ENCODE peak calls at places on chromosomes 13 and 19, in five cellular contexts. One of them, this sample, is unnamed.
A peak's percentile ranks its signal among the peaks of the same experiment; 100 is the strongest.

GRCh38 chr19:46413262-46414031 is at the start of gene CCDC8:
- DNase-seq in left ventricle myocardium inferior: peak; percentile 89
- DNase-seq in IMR-90: peak; percentile 92
- DNase-seq in breast epithelium: peak; percentile 90
- DNase-seq in tibial nerve: peak; percentile 47
- DNase-seq in this sample: peak; percentile 87

GRCh38 chr19:14933506-14933905 is 7.8 kb upstream of the OR7C2 start:
- DNase-seq in left ventricle myocardium inferior: no peak
- DNase-seq in IMR-90: no peak
- DNase-seq in breast epithelium: no peak
- DNase-seq in tibial nerve: no peak
- DNase-seq in this sample: no peak

GRCh38 chr19:43997631-43998290 is 5.0 kb upstream of the ZNF230 start:
- DNase-seq in left ventricle myocardium inferior: no peak
- DNase-seq in IMR-90: peak; percentile 24
- DNase-seq in breast epithelium: no peak
- DNase-seq in tibial nerve: no peak
- DNase-seq in this sample: no peak

GRCh38 chr19:46787331-46788100 is 878 bp downstream of the SLC1A5 start:
- DNase-seq in left ventricle myocardium inferior: peak; percentile 65
- DNase-seq in IMR-90: peak; percentile 63
- DNase-seq in breast epithelium: peak; percentile 49
- DNase-seq in tibial nerve: peak; percentile 52
- DNase-seq in this sample: no peak

GRCh38 chr19:51546107-51546649 is 14.7 kb upstream of the SIGLEC6 start:
- DNase-seq in left ventricle myocardium inferior: no peak
- DNase-seq in IMR-90: no peak
- DNase-seq in breast epithelium: no peak
- DNase-seq in tibial nerve: no peak
- DNase-seq in this sample: no peak

GRCh38 chr19:30481823-30482222 is 109.6 kb downstream of the ZNF536 start:
- DNase-seq in left ventricle myocardium inferior: no peak
- DNase-seq in IMR-90: no peak
- DNase-seq in breast epithelium: no peak
- DNase-seq in tibial nerve: no peak
- DNase-seq in this sample: no peak

GRCh38 chr19:36973021-36973843 is 57.1 kb downstream of the ZNF568 start:
- DNase-seq in left ventricle myocardium inferior: peak; percentile 87
- DNase-seq in IMR-90: peak; percentile 50
- DNase-seq in breast epithelium: peak; percentile 72
- DNase-seq in tibial nerve: peak; percentile 51
- DNase-seq in this sample: peak; percentile 29

GRCh38 chr13:61255035-61255796 is 160.4 kb downstream of the PCDH20 start:
- DNase-seq in left ventricle myocardium inferior: no peak
- DNase-seq in IMR-90: no peak
- DNase-seq in breast epithelium: no peak
- DNase-seq in tibial nerve: no peak
- DNase-seq in this sample: no peak

GRCh38 chr13:103030776-103031175 is 35.4 kb downstream of the SLC10A2 start:
- DNase-seq in left ventricle myocardium inferior: no peak
- DNase-seq in IMR-90: no peak
- DNase-seq in breast epithelium: no peak
- DNase-seq in tibial nerve: no peak
- DNase-seq in this sample: no peak
- H3K27me3 ChIP-seq in left ventricle myocardium inferior: no peaks in the 10 kb centered on the region
- H3K27me3 ChIP-seq in IMR-90: no peaks in the 10 kb centered on the region
- H3K27me3 ChIP-seq in breast epithelium: no peaks in the 10 kb centered on the region
- H3K27me3 ChIP-seq in tibial nerve: no peaks in the 10 kb centered on the region
- H3K27me3 ChIP-seq in this sample: no peaks in the 10 kb centered on the region

DNA sequence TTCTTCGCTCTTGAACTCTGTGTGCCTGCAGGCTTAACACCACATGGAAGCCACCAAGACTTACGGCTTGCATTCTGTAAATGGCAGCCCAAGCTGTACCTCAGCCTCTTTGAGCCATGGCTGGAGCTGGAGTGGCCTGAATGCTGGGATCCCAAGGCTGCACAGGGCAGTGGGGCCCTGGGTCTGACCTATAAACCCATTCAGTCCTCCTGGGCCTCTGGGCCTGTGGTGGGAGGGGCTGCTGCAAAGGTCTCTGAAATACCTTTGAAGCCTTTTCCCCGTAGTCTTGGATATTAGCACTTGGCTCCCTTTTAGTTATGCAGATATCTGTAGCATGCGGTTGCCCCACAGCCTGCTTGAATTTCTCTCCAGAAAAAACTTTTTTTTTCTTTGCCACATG is 8.2 kb downstream of the TM9SF2 start:
- DNase-seq in left ventricle myocardium inferior: no peak
- DNase-seq in IMR-90: no peak
- DNase-seq in breast epithelium: no peak
- DNase-seq in tibial nerve: no peak
- DNase-seq in this sample: no peak
- H3K27ac ChIP-seq in left ventricle myocardium inferior: no peak overlapping the region
- H3K27ac ChIP-seq in IMR-90: no peak overlapping the region
- H3K27ac ChIP-seq in breast epithelium: no peak overlapping the region
- H3K27ac ChIP-seq in tibial nerve: no peak overlapping the region
- H3K27ac ChIP-seq in this sample: no peak overlapping the region

GRCh38 chr19:10604460-10604980 is 17.4 kb upstream of the AP1M2 start:
- DNase-seq in left ventricle myocardium inferior: peak; percentile 31
- DNase-seq in IMR-90: no peak
- DNase-seq in breast epithelium: no peak
- DNase-seq in tibial nerve: no peak
- DNase-seq in this sample: no peak
- H3K4me3 ChIP-seq in left ventricle myocardium inferior: peak overlapping the region; percentile 100
- H3K4me3 ChIP-seq in IMR-90: no peak overlapping the region
- H3K4me3 ChIP-seq in breast epithelium: no peak overlapping the region
- H3K4me3 ChIP-seq in tibial nerve: peak overlapping the region; percentile 100
- H3K4me3 ChIP-seq in this sample: peak overlapping the region; percentile 2

DNA sequence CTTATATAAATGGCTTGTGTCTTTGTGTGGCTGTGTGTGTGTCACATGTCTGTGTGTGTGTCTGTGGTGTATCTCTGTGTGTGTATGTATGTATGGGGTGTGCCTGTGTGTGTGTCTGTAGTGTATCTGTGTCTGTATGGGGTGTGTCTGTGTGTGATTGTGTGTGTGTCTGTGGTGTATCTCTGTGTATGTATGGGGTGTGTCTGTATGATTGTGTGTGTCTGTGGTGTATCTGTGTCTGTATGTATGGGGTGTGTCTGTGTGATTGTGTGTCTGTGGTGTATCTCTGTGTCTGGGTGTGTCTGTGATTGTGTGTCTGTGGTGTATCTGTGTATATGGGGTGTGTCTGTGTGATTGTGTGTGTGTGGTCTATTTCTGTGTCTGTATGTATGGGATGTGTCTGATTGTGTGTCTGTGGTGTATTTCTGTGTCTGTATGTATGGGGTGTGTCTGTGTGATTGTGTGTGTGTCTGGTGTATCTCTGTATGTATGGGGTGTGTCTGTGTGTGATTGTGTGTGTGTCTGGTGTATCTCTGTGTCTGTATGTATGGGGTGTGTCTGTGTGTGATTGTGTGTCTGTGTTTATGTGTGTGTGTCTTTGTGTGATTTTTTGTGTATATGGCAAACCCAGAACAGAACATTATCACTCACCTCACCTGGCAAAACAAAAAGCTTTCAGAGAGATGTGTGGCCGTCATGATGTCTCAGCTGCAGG is 56.1 kb upstream of the MCF2L start:
- DNase-seq in left ventricle myocardium inferior: no peak
- DNase-seq in IMR-90: no peak
- DNase-seq in breast epithelium: no peak
- DNase-seq in tibial nerve: no peak
- DNase-seq in this sample: no peak
- H3K27me3 ChIP-seq in left ventricle myocardium inferior: peaks cover 76% of the 10 kb centered on the region
- H3K27me3 ChIP-seq in IMR-90: peaks cover 61% of the 10 kb centered on the region
- H3K27me3 ChIP-seq in breast epithelium: no peaks in the 10 kb centered on the region
- H3K27me3 ChIP-seq in tibial nerve: no peaks in the 10 kb centered on the region
- H3K27me3 ChIP-seq in this sample: peaks cover 38% of the 10 kb centered on the region

DNA sequence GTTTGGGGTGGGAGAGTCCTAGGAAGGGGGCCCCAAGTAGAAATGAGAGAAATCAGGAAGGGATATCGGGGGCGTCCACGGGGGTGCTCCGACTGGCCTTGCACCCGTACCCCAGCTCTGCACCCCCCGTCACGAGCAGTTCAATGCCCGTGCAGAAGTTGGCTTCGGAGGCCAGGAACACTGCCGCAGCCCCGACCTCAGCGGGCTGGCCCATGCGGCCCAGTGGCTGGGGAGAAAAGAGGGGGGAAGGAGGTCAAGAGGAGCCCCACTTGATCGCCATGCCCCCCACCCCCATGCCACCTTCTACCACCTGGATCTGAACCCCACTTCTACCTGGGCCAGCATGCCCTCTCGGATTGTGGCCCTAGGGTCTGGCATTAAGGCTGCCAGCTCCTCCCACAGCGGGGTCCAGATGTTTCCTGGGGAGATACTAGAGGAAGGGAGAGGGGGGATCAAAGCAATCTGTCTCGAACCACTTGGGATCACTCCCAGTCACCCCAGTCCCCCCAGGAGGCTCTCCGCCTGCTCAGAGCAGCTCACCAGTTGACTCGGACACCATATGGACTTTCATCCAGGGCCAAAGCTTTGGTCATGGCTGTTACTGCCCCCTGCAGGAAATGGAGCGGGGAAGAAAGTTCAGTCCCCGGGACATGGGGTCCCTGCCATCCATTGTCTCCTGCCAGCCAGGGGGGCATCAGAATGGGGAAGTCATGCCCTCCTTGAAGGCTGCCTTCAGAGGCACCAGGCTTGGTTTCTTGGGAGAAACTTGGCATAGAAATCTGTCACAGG is 2.5 kb upstream of the BCAT2 start:
- DNase-seq in left ventricle myocardium inferior: no peak
- DNase-seq in IMR-90: no peak
- DNase-seq in breast epithelium: no peak
- DNase-seq in tibial nerve: no peak
- DNase-seq in this sample: no peak
- H3K27ac ChIP-seq in left ventricle myocardium inferior: peak overlapping the region; percentile 91
- H3K27ac ChIP-seq in IMR-90: no peak overlapping the region
- H3K27ac ChIP-seq in breast epithelium: peak overlapping the region; percentile 82
- H3K27ac ChIP-seq in tibial nerve: peak overlapping the region; percentile 94
- H3K27ac ChIP-seq in this sample: no peak overlapping the region

DNA sequence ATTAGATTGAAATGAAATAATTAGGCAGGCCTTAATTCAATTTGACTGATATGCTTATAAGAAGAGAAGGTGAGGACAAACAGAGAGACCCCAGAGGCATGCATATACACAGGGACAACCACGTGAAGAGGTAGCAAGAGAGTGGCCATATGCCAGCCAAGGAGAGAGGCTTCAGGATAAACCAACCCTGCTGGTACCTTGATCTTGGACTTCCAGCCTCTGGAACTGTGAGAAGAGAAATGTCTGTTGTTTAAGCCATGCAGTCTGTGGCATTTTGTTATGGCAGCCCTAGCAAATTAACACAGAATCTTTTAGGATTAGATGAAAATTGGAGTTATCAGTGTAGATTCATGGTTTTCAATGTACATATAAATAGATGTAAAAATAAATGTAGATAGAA is 120.1 kb downstream of the KCTD15 start:
- DNase-seq in left ventricle myocardium inferior: no peak
- DNase-seq in IMR-90: no peak
- DNase-seq in breast epithelium: no peak
- DNase-seq in tibial nerve: no peak
- DNase-seq in this sample: no peak
- H3K4me3 ChIP-seq in left ventricle myocardium inferior: no peak overlapping the region
- H3K4me3 ChIP-seq in IMR-90: no peak overlapping the region
- H3K4me3 ChIP-seq in breast epithelium: no peak overlapping the region
- H3K4me3 ChIP-seq in tibial nerve: no peak overlapping the region
- H3K4me3 ChIP-seq in this sample: no peak overlapping the region